ENCODE peak calls at places on chromosomes 7 and 10, in nine cellular contexts. E is C1 segment of cervical spinal cord, W is PC-9, X is fibroblast of the conjunctiva, H is Kasumi-1, F is Caco-2, V is posterior cingulate gyrus, B is ELR, U is cardiac septum. D is an unnamed sample.

GRCh38 chr10:114544045-114544659 is 113.9 kb downstream of the ABLIM1 start:
- DNase-seq in H (peak), F (no peak), B (no peak), U (no peak), W (peak), X (no peak), E (no peak), V (no peak), D (peak)

GRCh38 chr7:23544913-23545354 is 13.2 kb upstream of the TRA2A start:
- DNase-seq in F (peak), E (no peak), U (no peak), H (peak), B (peak), V (no peak), W (peak), X (peak), D (peak)

GRCh38 chr10:9103301-9103700 is 1048.8 kb downstream of the GATA3 start:
- DNase-seq in F (no peak), W (no peak), B (no peak), E (no peak), U (no peak), V (no peak), X (no peak), H (no peak), D (no peak)

GRCh38 chr10:58052772-58053171 is 214.9 kb downstream of the IPMK start:
- DNase-seq in V (no peak), E (no peak), U (no peak), B (peak), F (no peak), W (no peak), X (no peak), H (no peak), D (no peak)

GRCh38 chr7:52163311-52163710 is 846.7 kb upstream of the COBL start:
- DNase-seq in H (no peak), F (no peak), U (no peak), X (no peak), B (no peak), V (no peak), E (no peak), W (no peak), D (no peak)

GRCh38 chr10:55233090-55233489 is 432.1 kb upstream of the PCDH15 start:
- DNase-seq in E (no peak), U (no peak), B (no peak), X (no peak), V (no peak), F (no peak), W (no peak), H (no peak), D (no peak)

GRCh38 chr10:77500754-77501151 is 136.9 kb downstream of the KCNMA1 start:
- DNase-seq in H (no peak), X (no peak), B (peak), E (no peak), U (peak), V (no peak), W (no peak), F (no peak), D (no peak)

GRCh38 chr10:24901686-24902399 is 50.6 kb downstream of the PRTFDC1 start:
- DNase-seq in V (peak), F (peak), W (peak), E (no peak), U (no peak), X (peak), B (peak), H (no peak), D (peak)

GRCh38 chr10:71666607-71667373 is 52.8 kb downstream of the C10orf105 start:
- DNase-seq in E (no peak), V (no peak), X (no peak), H (no peak), W (no peak), B (no peak), U (no peak), F (no peak), D (no peak)

GRCh38 chr10:24448351-24449009 is 239.5 kb downstream of the KIAA1217 start:
- DNase-seq in X (no peak), U (no peak), V (no peak), F (no peak), H (no peak), B (peak), W (no peak), E (no peak), D (no peak)

GRCh38 chr7:17769918-17770317 is 170.4 kb downstream of the SNX13 start:
- DNase-seq in X (peak), B (peak), W (peak), F (peak), U (no peak), E (no peak), V (peak), H (peak), D (peak)

GRCh38 chr7:129989466-129989865 is 36.7 kb upstream of the UBE2H start:
- DNase-seq in X (no peak), E (no peak), H (no peak), U (no peak), F (no peak), V (no peak), B (no peak), W (peak), D (peak)

GRCh38 chr10:21724020-21724589 is 190.1 kb downstream of the MLLT10 start:
- DNase-seq in H (peak), U (no peak), E (no peak), X (no peak), V (no peak), W (no peak), B (peak), F (no peak), D (no peak)

GRCh38 chr7:1953199-1954190 is 279.2 kb downstream of the MAD1L1 start:
- DNase-seq in X (no peak), W (no peak), U (no peak), V (no peak), H (no peak), B (no peak), F (no peak), E (no peak), D (no peak)

GRCh38 chr7:21912305-21912704 is 33.4 kb downstream of the CDCA7L start:
- DNase-seq in V (peak), W (no peak), B (no peak), E (no peak), F (no peak), X (peak), H (no peak), U (peak), D (no peak)

GRCh38 chr7:12436126-12436525 is 32.5 kb upstream of the VWDE start:
- DNase-seq in V (no peak), X (no peak), H (no peak), W (no peak), U (no peak), E (no peak), B (peak), F (no peak), D (no peak)

GRCh38 chr10:128908109-128908898 is 558.7 kb upstream of the MGMT start:
- DNase-seq in B (no peak), F (no peak), W (no peak), H (no peak), V (no peak), E (no peak), X (no peak), U (no peak), D (peak)

GRCh38 chr7:21562385-21562784 is 19.5 kb downstream of the DNAH11 start:
- DNase-seq in H (no peak), E (no peak), V (no peak), X (no peak), U (no peak), F (no peak), B (no peak), W (no peak), D (no peak)

GRCh38 chr10:116849271-116850057 is at the start of gene ENO4:
- DNase-seq in U (no peak), E (peak), W (peak), H (no peak), B (peak), F (peak), V (peak), X (peak), D (peak)

GRCh38 chr10:122407375-122408125 is 33.0 kb downstream of the PLEKHA1 start:
- DNase-seq in W (no peak), U (no peak), F (no peak), X (no peak), H (no peak), E (no peak), V (no peak), B (no peak), D (peak)

GRCh38 chr7:88399036-88399435 is 92.3 kb upstream of the STEAP4 start:
- DNase-seq in W (no peak), U (no peak), E (no peak), V (no peak), B (no peak), H (no peak), X (no peak), F (no peak), D (no peak)

GRCh38 chr10:46028584-46029570 is 1.5 kb downstream of the NCOA4 start:
- DNase-seq in E (no peak), V (no peak), W (peak), U (no peak), H (peak), F (peak), B (peak), X (peak), D (peak)

GRCh38 chr7:88217675-88218427 is 2.0 kb downstream of the SRI start:
- DNase-seq in X (no peak), B (no peak), U (no peak), W (peak), F (no peak), V (no peak), E (no peak), H (peak), D (peak)

D was measured in RPMI8226.